ENCODE peak calls at places on chromosomes 11 and 22, in six cellular contexts. Q is spleen, G is tibial nerve, L is K562, V is body of pancreas, X is H1. M is an unnamed sample.

GRCh38 chr11:70064011-70064725 is 13.9 kb upstream of the ANO1 start:
- DNase-seq in L (no peak), G (no peak), V (no peak), X (peak; percentile 39), Q (no peak), M (no peak)

GRCh38 chr11:19181673-19182261 is 20.0 kb downstream of the CSRP3 start:
- DNase-seq in Q (no peak), X (no peak), G (no peak), L (no peak), V (no peak), M (no peak)

GRCh38 chr11:119282495-119282894 is 34.4 kb downstream of the MCAM start:
- DNase-seq in G (no peak), X (no peak), V (no peak), L (no peak), Q (no peak), M (no peak)

GRCh38 chr11:88411265-88411664 is 73.7 kb upstream of the CTSC start:
- DNase-seq in G (no peak), Q (no peak), V (no peak), X (no peak), L (no peak), M (no peak)

GRCh38 chr11:108960498-108960897 is 295.6 kb downstream of the DDX10 start:
- DNase-seq in Q (no peak), G (no peak), X (no peak), V (no peak), L (no peak), M (no peak)

GRCh38 chr22:47801541-47802245 is 1039.2 kb downstream of the TBC1D22A start:
- DNase-seq in X (no peak), Q (peak; percentile 48), L (no peak), G (no peak), V (no peak), M (no peak)

GRCh38 chr22:38172489-38173155 is 9.0 kb downstream of the PLA2G6 start:
- DNase-seq in X (no peak), Q (peak; percentile 84), L (no peak), V (peak; percentile 83), G (peak; percentile 34), M (peak; percentile 76)

GRCh38 chr22:26995222-26995621 is 337.8 kb downstream of the MIAT start:
- DNase-seq in L (no peak), Q (no peak), G (no peak), V (peak; percentile 81), X (no peak), M (peak; percentile 60)

GRCh38 chr22:48118654-48119053 is 1356.2 kb downstream of the TBC1D22A start:
- DNase-seq in Q (no peak), L (no peak), X (no peak), G (no peak), V (no peak), M (no peak)

GRCh38 chr11:64760759-64761417 is 1.1 kb upstream of the PYGM start:
- DNase-seq in X (no peak), Q (peak; percentile 66), V (no peak), G (no peak), L (peak; percentile 30), M (no peak)

GRCh38 chr11:120658071-120658423 is 146.5 kb downstream of the GRIK4 start:
- DNase-seq in V (no peak), Q (no peak), X (no peak), L (no peak), G (no peak), M (no peak)

GRCh38 chr11:94150056-94150455 is 21.4 kb downstream of the PANX1 start:
- DNase-seq in L (no peak), Q (no peak), X (no peak), G (no peak), V (no peak), M (no peak)

GRCh38 chr22:42711895-42712837 is 8.5 kb downstream of the A4GALT start:
- DNase-seq in Q (peak; percentile 76), X (no peak), L (no peak), V (no peak), G (no peak), M (no peak)

GRCh38 chr11:46916669-46917108 is 1.7 kb downstream of the LRP4 start:
- DNase-seq in X (peak; percentile 69), G (no peak), L (peak; percentile 47), V (peak; percentile 60), Q (no peak), M (peak; percentile 61)

GRCh38 chr11:91955206-91955605 is 269.4 kb upstream of the FAT3 start:
- DNase-seq in X (no peak), G (no peak), Q (no peak), V (no peak), L (no peak), M (no peak)

GRCh38 chr22:50146440-50147228 is 23.9 kb upstream of the PANX2 start:
- DNase-seq in V (peak; percentile 76), G (peak; percentile 48), L (peak; percentile 63), X (no peak), Q (no peak), M (peak; percentile 54)

GRCh38 chr22:28102413-28102812 is 183.4 kb upstream of the PITPNB start:
- DNase-seq in G (no peak), V (no peak), X (no peak), L (no peak), Q (no peak), M (no peak)

GRCh38 chr11:70203749-70204465 is 811 bp downstream of the FADD start:
- DNase-seq in X (no peak), G (peak; percentile 75), Q (peak; percentile 85), V (peak; percentile 73), L (peak; percentile 82), M (peak; percentile 55)

GRCh38 chr22:38153821-38154562 is 27.6 kb downstream of the PLA2G6 start:
- DNase-seq in G (no peak), V (peak; percentile 63), Q (no peak), L (no peak), X (peak; percentile 62), M (no peak)

GRCh38 chr11:2995893-2996554 is 3.9 kb upstream of the NAP1L4 start:
- DNase-seq in V (no peak), X (no peak), Q (no peak), G (no peak), L (no peak), M (no peak)

GRCh38 chr22:44557064-44557748 is 59.2 kb upstream of the RTL6 start:
- DNase-seq in V (no peak), Q (no peak), G (no peak), L (no peak), X (no peak), M (no peak)

GRCh38 chr11:2424811-2425495 is 19.4 kb downstream of the TRPM5 start:
- DNase-seq in V (no peak), Q (no peak), L (no peak), G (no peak), X (no peak), M (no peak)

GRCh38 chr11:2122907-2123627 is 16.1 kb downstream of the IGF2 start:
- DNase-seq in X (peak; percentile 52), V (no peak), Q (peak; percentile 53), G (no peak), L (no peak), M (no peak)

GRCh38 chr11:124612045-124612444 is 817 bp downstream of the PANX3 start:
- DNase-seq in G (no peak), L (no peak), V (no peak), Q (no peak), X (no peak), M (no peak)

GRCh38 chr11:70746351-70746750 is 348.0 kb downstream of the CTTN start:
- DNase-seq in V (no peak), X (no peak), Q (no peak), G (no peak), L (no peak), M (no peak)

GRCh38 chr11:124793466-124794278 is 6.5 kb downstream of the MSANTD2 start:
- DNase-seq in V (peak; percentile 32), Q (no peak), G (no peak), L (peak; percentile 64), X (no peak), M (no peak)

GRCh38 chr11:22725079-22725478 is 58.7 kb downstream of the GAS2 start:
- DNase-seq in V (no peak), X (no peak), G (no peak), L (no peak), Q (no peak), M (no peak)

GRCh38 chr11:63508009-63508408 is 2.1 kb downstream of the LGALS12 start:
- DNase-seq in Q (no peak), L (peak; percentile 72), V (peak; percentile 79), X (no peak), G (no peak), M (no peak)

GRCh38 chr22:47918936-47919505 is 1156.6 kb downstream of the TBC1D22A start:
- DNase-seq in Q (no peak), V (no peak), X (no peak), L (no peak), G (no peak), M (no peak)

DNA sequence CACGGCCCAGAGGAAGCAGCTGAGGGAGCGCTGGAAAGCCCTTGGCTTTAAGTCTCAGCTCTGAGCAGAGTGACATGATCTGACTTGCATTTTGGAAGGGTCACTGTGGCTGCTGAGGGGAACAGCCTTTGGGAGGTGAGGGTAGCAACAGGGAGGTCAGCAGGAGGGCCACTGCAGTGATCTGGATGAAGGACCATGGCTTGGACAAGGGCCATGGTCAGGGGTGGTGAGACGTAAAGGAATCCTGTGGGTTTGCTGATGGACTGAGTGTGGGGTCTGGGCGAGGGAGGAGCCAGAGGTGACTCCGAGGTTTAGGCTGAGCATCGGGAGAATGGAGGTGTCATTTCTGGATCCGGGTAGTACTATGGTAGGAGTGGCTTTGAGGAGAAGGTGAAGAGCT is 33.3 kb downstream of the SGSM3 start:
- DNase-seq in X (no peak), V (no peak), L (no peak), G (no peak), Q (no peak), M (no peak)
- H3K36me3 ChIP-seq in X (peaks cover 8% of the 10 kb centered on the region), V (peaks cover 35% of the 10 kb centered on the region), L (peaks cover 64% of the 10 kb centered on the region), G (no peaks in the 10 kb centered on the region), Q (peaks cover 44% of the 10 kb centered on the region), M (no peaks in the 10 kb centered on the region)

DNA sequence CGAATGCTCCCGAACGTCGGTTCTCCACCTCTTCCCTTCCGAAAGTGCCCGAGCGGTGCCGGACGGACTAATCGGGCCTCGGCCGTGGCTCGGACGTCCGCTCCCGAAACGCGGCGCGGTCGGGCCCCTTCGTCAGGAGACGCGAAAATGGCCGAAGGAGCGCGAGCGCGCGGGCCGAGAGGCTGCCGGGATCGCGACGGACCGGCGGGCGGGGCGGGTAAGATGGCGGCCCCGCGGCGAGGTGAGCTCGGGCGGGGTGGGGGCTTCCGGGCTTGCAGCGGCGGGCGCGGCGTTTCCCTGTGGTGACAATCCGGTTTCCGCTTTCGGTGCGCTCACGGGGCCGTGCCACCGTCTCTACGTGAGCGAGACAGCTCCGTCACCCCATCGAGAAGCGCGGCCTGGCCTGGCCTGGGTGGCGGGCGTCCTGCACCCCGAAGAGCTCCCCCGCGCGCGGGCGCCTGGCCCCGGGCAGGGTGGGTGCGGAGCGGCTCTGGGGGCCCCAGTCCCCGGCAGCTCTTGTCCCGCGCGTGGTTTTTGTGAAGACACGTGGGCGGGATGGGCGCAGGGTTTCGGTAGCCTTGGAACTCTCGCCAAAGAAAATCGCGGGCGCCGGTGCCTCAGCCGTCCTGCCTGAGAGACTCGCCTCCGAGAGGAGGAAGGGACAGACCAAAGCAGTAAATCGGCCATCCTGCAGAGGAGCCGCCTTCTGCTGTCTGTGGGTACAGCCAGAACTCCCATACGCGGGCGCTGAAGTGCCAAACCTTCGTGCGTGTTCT is at the start of gene TMEM80:
- DNase-seq in L (peak; percentile 89), Q (peak; percentile 100), G (peak; percentile 99), V (peak; percentile 99), X (peak; percentile 99), M (peak; percentile 99)
- TF ChIP-seq POLR2A in L (peak; percentile 89), Q (no peak), G (peak; percentile 60), V (peak; percentile 83), X (peak; percentile 59), M (peak; percentile 51)

GRCh38 chr11:76769645-76770586 is 13.2 kb upstream of the TSKU start:
- DNase-seq in G (no peak), Q (peak; percentile 69), L (no peak), V (peak; percentile 89), X (no peak), M (no peak)
- H3K4me1 ChIP-seq in G (peaks cover 96% of the 10 kb centered on the region), Q (peaks cover 97% of the 10 kb centered on the region), L (peaks cover 7% of the 10 kb centered on the region), V (peaks cover 74% of the 10 kb centered on the region), X (peaks cover 28% of the 10 kb centered on the region), M (peaks cover 43% of the 10 kb centered on the region)

GRCh38 chr11:764322-765024 is 12.8 kb downstream of the GATD1 start:
- DNase-seq in X (no peak), G (no peak), V (no peak), Q (no peak), L (no peak), M (no peak)
- H3K36me3 ChIP-seq in X (peaks cover 32% of the 10 kb centered on the region), G (peaks cover 7% of the 10 kb centered on the region), V (peaks cover 22% of the 10 kb centered on the region), Q (peaks cover 62% of the 10 kb centered on the region), L (peaks cover 82% of the 10 kb centered on the region), M (no peaks in the 10 kb centered on the region)